ENCODE peak calls at places on chromosome 4, in seven cellular contexts. E is fibroblast of lung; Q is naive thymus-derived CD4-positive, alpha-beta T cell; Y is CD4-positive, alpha-beta T cell; R is GM12878; D is epithelial cell of prostate; O is uterus. F is an unnamed sample.

GRCh38 chr4:143773998-143774898 is 73.8 kb upstream of the FREM3 start:
- DNase-seq in E (peak; percentile 64), Q (no peak), Y (no peak), R (peak; percentile 31), D (peak; percentile 20), O (no peak), F (no peak)

GRCh38 chr4:38113551-38113950 is 153.4 kb downstream of the PTTG2 start:
- DNase-seq in E (no peak), Q (no peak), Y (no peak), R (no peak), D (no peak), O (no peak), F (no peak)

GRCh38 chr4:121192500-121192899 is 28.4 kb upstream of the TNIP3 start:
- DNase-seq in E (peak; percentile 71), Q (peak; percentile 31), Y (no peak), R (peak; percentile 39), D (no peak), O (no peak), F (no peak)

GRCh38 chr4:1806223-1806564 is 13.1 kb downstream of the FGFR3 start:
- DNase-seq in E (no peak), Q (no peak), Y (no peak), R (no peak), D (no peak), O (no peak), F (no peak)

GRCh38 chr4:77015390-77015789 is 60.4 kb downstream of the CCNI start:
- DNase-seq in E (peak; percentile 24), Q (no peak), Y (no peak), R (no peak), D (no peak), O (no peak), F (no peak)

GRCh38 chr4:77201857-77202256 is 44.9 kb downstream of the CCNG2 start:
- DNase-seq in E (no peak), Q (no peak), Y (no peak), R (no peak), D (peak; percentile 55), O (no peak), F (no peak)

GRCh38 chr4:1568855-1569460 is 115.2 kb downstream of the FAM53A start:
- DNase-seq in E (no peak), Q (no peak), Y (no peak), R (no peak), D (no peak), O (no peak), F (no peak)

GRCh38 chr4:149986916-149987315 is 91.3 kb upstream of the DCLK2 start:
- DNase-seq in E (no peak), Q (no peak), Y (no peak), R (no peak), D (no peak), O (no peak), F (no peak)

GRCh38 chr4:172998527-172999469 is 169.8 kb upstream of the GALNT7 start:
- DNase-seq in E (peak; percentile 78), Q (no peak), Y (no peak), R (no peak), D (no peak), O (no peak), F (no peak)

GRCh38 chr4:76246852-76247251 is 4.7 kb upstream of the FAM47E start:
- DNase-seq in E (no peak), Q (no peak), Y (no peak), R (no peak), D (no peak), O (no peak), F (no peak)

GRCh38 chr4:7023901-7024300 is 19.3 kb upstream of the TADA2B start:
- DNase-seq in E (no peak), Q (no peak), Y (no peak), R (no peak), D (no peak), O (no peak), F (no peak)

DNA sequence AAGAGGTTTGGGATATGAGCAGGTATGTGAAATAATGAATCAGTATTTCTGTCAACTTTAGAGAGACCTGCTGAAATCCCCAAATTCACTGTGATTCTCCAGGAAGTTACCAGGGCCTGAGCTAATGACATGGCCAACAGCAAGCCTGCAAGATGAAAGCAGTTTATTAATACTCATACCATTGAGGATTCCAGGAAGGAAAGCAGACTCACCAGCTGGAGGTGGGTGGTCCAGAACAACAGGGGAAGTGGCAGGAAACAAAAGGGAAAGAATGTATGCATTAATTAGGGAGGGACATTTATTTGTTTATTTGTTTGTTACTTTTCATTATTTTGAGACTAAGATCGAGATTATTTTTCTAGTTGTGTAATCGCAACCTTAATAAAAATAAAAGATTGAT is 196.6 kb upstream of the AGA start:
- DNase-seq in E (no peak), Q (no peak), Y (no peak), R (no peak), D (no peak), O (no peak), F (no peak)
- H3K27ac ChIP-seq in E (no peak overlapping the region), Q (no peak overlapping the region), Y (no peak overlapping the region), R (no peak overlapping the region), D (no peak overlapping the region), O (no peak overlapping the region), F (no peak overlapping the region)

GRCh38 chr4:52202931-52203330 is 151.8 kb downstream of the SPATA18 start:
- DNase-seq in E (no peak), Q (no peak), Y (no peak), R (no peak), D (no peak), O (no peak), F (no peak)

GRCh38 chr4:52200339-52200725 is 149.2 kb downstream of the SPATA18 start:
- DNase-seq in E (no peak), Q (no peak), Y (no peak), R (no peak), D (no peak), O (no peak), F (no peak)

GRCh38 chr4:52201705-52202104 is 150.6 kb downstream of the SPATA18 start:
- DNase-seq in E (no peak), Q (no peak), Y (no peak), R (no peak), D (no peak), O (no peak), F (no peak)

GRCh38 chr4:52203351-52203750 is 152.2 kb downstream of the SPATA18 start:
- DNase-seq in E (no peak), Q (no peak), Y (no peak), R (no peak), D (no peak), O (no peak), F (no peak)

DNA sequence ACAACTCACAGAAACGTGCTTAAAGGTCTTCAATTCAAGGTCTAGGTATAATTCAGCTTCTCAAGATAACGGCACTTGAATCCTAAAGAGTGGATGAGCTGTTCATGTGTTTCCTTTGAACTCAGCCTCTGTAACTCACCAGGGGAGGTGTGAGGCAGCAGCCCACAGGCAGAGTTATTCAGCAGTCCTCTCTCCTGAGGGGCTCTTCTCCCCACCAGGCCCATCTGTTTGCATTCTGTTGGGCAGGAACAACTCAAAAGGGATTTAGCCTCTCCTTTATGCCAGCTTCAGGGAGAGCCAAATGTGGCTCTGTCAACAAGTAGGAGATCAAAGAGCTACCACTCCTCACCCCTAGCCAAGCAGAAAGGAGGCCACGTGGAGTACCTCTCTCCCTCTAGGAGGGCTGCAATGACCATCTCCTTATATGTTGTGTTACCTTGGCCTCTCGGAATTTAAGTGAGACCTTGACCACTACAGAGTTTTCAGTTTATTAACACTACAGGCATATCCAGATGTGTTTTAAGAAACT is 151.2 kb downstream of the SPATA18 start:
- DNase-seq in E (no peak), Q (no peak), Y (no peak), R (no peak), D (no peak), O (no peak), F (no peak)
- H3K27ac ChIP-seq in E (no peak overlapping the region), Q (no peak overlapping the region), Y (no peak overlapping the region), R (no peak overlapping the region), D (no peak overlapping the region), O (no peak overlapping the region), F (no peak overlapping the region)

GRCh38 chr4:126899382-126899801 is 733.4 kb upstream of the INTU start:
- DNase-seq in E (peak; percentile 95), Q (no peak), Y (no peak), R (no peak), D (peak; percentile 31), O (no peak), F (no peak)
- H3K27ac ChIP-seq in E (no peak overlapping the region), Q (no peak overlapping the region), Y (no peak overlapping the region), R (no peak overlapping the region), D (peak overlapping the region; percentile 35), O (no peak overlapping the region), F (no peak overlapping the region)

DNA sequence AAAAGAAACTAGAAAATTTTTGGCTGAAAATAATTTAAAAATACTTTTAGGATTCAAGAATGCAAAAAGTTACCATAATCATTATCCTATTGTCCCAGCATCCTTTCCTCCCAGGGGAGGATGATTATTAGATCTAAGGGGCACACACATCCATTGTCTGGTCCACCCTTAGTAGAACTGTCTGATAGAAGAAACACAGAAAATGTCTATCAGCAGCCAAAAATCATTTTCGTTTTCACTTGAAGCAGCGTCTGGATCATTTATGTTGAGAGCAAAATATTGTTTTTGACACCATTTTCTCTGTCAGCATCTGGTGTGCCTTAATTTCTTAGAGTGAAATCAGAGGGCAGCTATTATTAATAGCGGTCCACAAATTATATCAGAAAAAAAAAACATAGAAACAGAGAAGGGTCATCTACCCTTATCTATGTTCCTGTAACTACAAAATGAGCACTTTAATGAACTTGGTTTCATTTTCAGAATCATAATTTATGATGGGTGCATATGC is 446.3 kb downstream of the TRAM1L1 start:
- DNase-seq in E (no peak), Q (no peak), Y (no peak), R (no peak), D (no peak), O (no peak), F (no peak)
- H3K27ac ChIP-seq in E (no peak overlapping the region), Q (no peak overlapping the region), Y (no peak overlapping the region), R (no peak overlapping the region), D (no peak overlapping the region), O (no peak overlapping the region), F (no peak overlapping the region)

GRCh38 chr4:8730681-8731080 is 138.1 kb downstream of the CPZ start:
- DNase-seq in E (no peak), Q (no peak), Y (no peak), R (no peak), D (no peak), O (no peak), F (no peak)
- H3K27ac ChIP-seq in E (no peak overlapping the region), Q (no peak overlapping the region), Y (no peak overlapping the region), R (no peak overlapping the region), D (no peak overlapping the region), O (no peak overlapping the region), F (no peak overlapping the region)

GRCh38 chr4:185395255-185395955 is at the start of gene LRP2BP:
- DNase-seq in E (peak; percentile 97), Q (peak; percentile 25), Y (no peak), R (peak; percentile 48), D (peak; percentile 70), O (no peak), F (no peak)

GRCh38 chr4:185396724-185397402 is at the start of gene ANKRD37:
- DNase-seq in E (peak; percentile 24), Q (no peak), Y (peak; percentile 1), R (no peak), D (no peak), O (no peak), F (peak; percentile 71)

GRCh38 chr4:185398618-185399017 is 2.0 kb downstream of the ANKRD37 start:
- DNase-seq in E (no peak), Q (no peak), Y (no peak), R (no peak), D (no peak), O (no peak), F (no peak)

GRCh38 chr4:185395956-185396723 is 416 bp upstream of the LRP2BP start:
- DNase-seq in E (peak; percentile 97), Q (peak; percentile 97), Y (peak; percentile 97), R (peak; percentile 97), D (peak; percentile 97), O (peak; percentile 98), F (peak; percentile 98)

GRCh38 chr4:185399466-185399865 is 2.8 kb downstream of the ANKRD37 start:
- DNase-seq in E (no peak), Q (no peak), Y (no peak), R (no peak), D (no peak), O (no peak), F (no peak)
- H3K27ac ChIP-seq in E (no peak overlapping the region), Q (no peak overlapping the region), Y (no peak overlapping the region), R (peak overlapping the region; percentile 86), D (peak overlapping the region; percentile 25), O (no peak overlapping the region), F (peak overlapping the region; percentile 22)

F was measured in caudate nucleus.